ENCODE peak calls at places on chromosome 1, in eight cellular contexts. One of them, this sample, is unnamed.

GRCh38 chr1:55427576-55427975 is 212.4 kb upstream of the USP24 start:
- DNase-seq in A673: no peak
- DNase-seq in transverse colon: no peak
- DNase-seq in lung: no peak
- DNase-seq in kidney: no peak
- DNase-seq in ovary: no peak
- DNase-seq in Panc1: no peak
- DNase-seq in OCI-LY7: no peak
- DNase-seq in this sample: no peak

GRCh38 chr1:159122005-159122621 is 45.5 kb upstream of the AIM2 start:
- DNase-seq in A673: no peak
- DNase-seq in transverse colon: no peak
- DNase-seq in lung: no peak
- DNase-seq in kidney: no peak
- DNase-seq in ovary: no peak
- DNase-seq in Panc1: no peak
- DNase-seq in OCI-LY7: no peak
- DNase-seq in this sample: no peak

GRCh38 chr1:209741198-209741597 is 14.7 kb upstream of the TRAF3IP3 start:
- DNase-seq in A673: no peak
- DNase-seq in transverse colon: no peak
- DNase-seq in lung: no peak
- DNase-seq in kidney: no peak
- DNase-seq in ovary: no peak
- DNase-seq in Panc1: no peak
- DNase-seq in OCI-LY7: no peak
- DNase-seq in this sample: no peak

GRCh38 chr1:42368096-42368795 is 12.3 kb upstream of the RIMKLA start:
- DNase-seq in A673: no peak
- DNase-seq in transverse colon: no peak
- DNase-seq in lung: no peak
- DNase-seq in kidney: no peak
- DNase-seq in ovary: no peak
- DNase-seq in Panc1: no peak
- DNase-seq in OCI-LY7: no peak
- DNase-seq in this sample: no peak

GRCh38 chr1:21623411-21623961 is 45.7 kb downstream of the RAP1GAP start:
- DNase-seq in A673: no peak
- DNase-seq in transverse colon: peak; percentile 57
- DNase-seq in lung: peak; percentile 85
- DNase-seq in kidney: peak; percentile 95
- DNase-seq in ovary: peak; percentile 41
- DNase-seq in Panc1: no peak
- DNase-seq in OCI-LY7: no peak
- DNase-seq in this sample: no peak

GRCh38 chr1:179955318-179955638 is 668 bp downstream of the CEP350 start:
- DNase-seq in A673: peak; percentile 47
- DNase-seq in transverse colon: no peak
- DNase-seq in lung: no peak
- DNase-seq in kidney: no peak
- DNase-seq in ovary: no peak
- DNase-seq in Panc1: no peak
- DNase-seq in OCI-LY7: no peak
- DNase-seq in this sample: no peak

GRCh38 chr1:234589854-234590620 is 19.9 kb downstream of the IRF2BP2 start:
- DNase-seq in A673: peak; percentile 13
- DNase-seq in transverse colon: no peak
- DNase-seq in lung: no peak
- DNase-seq in kidney: no peak
- DNase-seq in ovary: no peak
- DNase-seq in Panc1: no peak
- DNase-seq in OCI-LY7: no peak
- DNase-seq in this sample: peak; percentile 39

GRCh38 chr1:205604825-205605544 is 26.8 kb downstream of the ELK4 start:
- DNase-seq in A673: no peak
- DNase-seq in transverse colon: no peak
- DNase-seq in lung: no peak
- DNase-seq in kidney: no peak
- DNase-seq in ovary: no peak
- DNase-seq in Panc1: no peak
- DNase-seq in OCI-LY7: no peak
- DNase-seq in this sample: no peak

GRCh38 chr1:143720087-143721023 is 251.4 kb downstream of the FAM72C start:
- DNase-seq in A673: peak; percentile 59
- DNase-seq in transverse colon: peak; percentile 44
- DNase-seq in lung: peak; percentile 68
- DNase-seq in kidney: peak; percentile 79
- DNase-seq in ovary: no peak
- DNase-seq in Panc1: no peak
- DNase-seq in OCI-LY7: no peak
- DNase-seq in this sample: no peak

GRCh38 chr1:67748630-67749029 is 63.6 kb downstream of the GADD45A start:
- DNase-seq in A673: peak; percentile 48
- DNase-seq in transverse colon: no peak
- DNase-seq in lung: no peak
- DNase-seq in kidney: no peak
- DNase-seq in ovary: no peak
- DNase-seq in Panc1: no peak
- DNase-seq in OCI-LY7: no peak
- DNase-seq in this sample: no peak

GRCh38 chr1:67749844-67750689 is 65.1 kb downstream of the GADD45A start:
- DNase-seq in A673: peak; percentile 71
- DNase-seq in transverse colon: no peak
- DNase-seq in lung: no peak
- DNase-seq in kidney: no peak
- DNase-seq in ovary: no peak
- DNase-seq in Panc1: no peak
- DNase-seq in OCI-LY7: no peak
- DNase-seq in this sample: no peak

GRCh38 chr1:67752306-67752705 is 67.3 kb downstream of the GADD45A start:
- DNase-seq in A673: no peak
- DNase-seq in transverse colon: no peak
- DNase-seq in lung: no peak
- DNase-seq in kidney: no peak
- DNase-seq in ovary: no peak
- DNase-seq in Panc1: no peak
- DNase-seq in OCI-LY7: no peak
- DNase-seq in this sample: no peak

GRCh38 chr1:67749263-67749843 is 64.4 kb downstream of the GADD45A start:
- DNase-seq in A673: no peak
- DNase-seq in transverse colon: peak; percentile 55
- DNase-seq in lung: no peak
- DNase-seq in kidney: no peak
- DNase-seq in ovary: no peak
- DNase-seq in Panc1: no peak
- DNase-seq in OCI-LY7: no peak
- DNase-seq in this sample: no peak

DNA sequence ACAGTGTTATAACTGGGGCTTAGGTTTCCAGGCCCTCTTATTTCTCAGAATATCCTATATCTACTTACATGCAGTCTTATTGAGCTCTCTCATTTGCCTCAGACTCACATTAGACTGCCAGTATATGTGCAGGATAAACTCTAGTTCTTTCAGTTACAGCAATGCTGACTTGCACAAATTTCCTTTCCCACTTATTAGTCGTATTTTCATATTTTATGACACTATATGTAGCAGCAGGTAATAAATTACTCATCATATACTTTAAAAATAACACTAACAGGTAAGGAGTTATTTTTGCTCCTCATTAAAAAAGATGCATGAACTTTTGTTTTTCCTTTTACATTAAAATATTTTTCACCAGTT is 65.7 kb downstream of the GADD45A start:
- DNase-seq in A673: no peak
- DNase-seq in transverse colon: no peak
- DNase-seq in lung: no peak
- DNase-seq in kidney: no peak
- DNase-seq in ovary: no peak
- DNase-seq in Panc1: no peak
- DNase-seq in OCI-LY7: no peak
- DNase-seq in this sample: no peak
- H3K4me3 ChIP-seq in A673: no peak overlapping the region
- H3K4me3 ChIP-seq in transverse colon: no peak overlapping the region
- H3K4me3 ChIP-seq in lung: no peak overlapping the region
- H3K4me3 ChIP-seq in kidney: no peak overlapping the region
- H3K4me3 ChIP-seq in ovary: no peak overlapping the region
- H3K4me3 ChIP-seq in Panc1: no peak overlapping the region
- H3K4me3 ChIP-seq in OCI-LY7: no peak overlapping the region
- H3K4me3 ChIP-seq in this sample: no peak overlapping the region

DNA sequence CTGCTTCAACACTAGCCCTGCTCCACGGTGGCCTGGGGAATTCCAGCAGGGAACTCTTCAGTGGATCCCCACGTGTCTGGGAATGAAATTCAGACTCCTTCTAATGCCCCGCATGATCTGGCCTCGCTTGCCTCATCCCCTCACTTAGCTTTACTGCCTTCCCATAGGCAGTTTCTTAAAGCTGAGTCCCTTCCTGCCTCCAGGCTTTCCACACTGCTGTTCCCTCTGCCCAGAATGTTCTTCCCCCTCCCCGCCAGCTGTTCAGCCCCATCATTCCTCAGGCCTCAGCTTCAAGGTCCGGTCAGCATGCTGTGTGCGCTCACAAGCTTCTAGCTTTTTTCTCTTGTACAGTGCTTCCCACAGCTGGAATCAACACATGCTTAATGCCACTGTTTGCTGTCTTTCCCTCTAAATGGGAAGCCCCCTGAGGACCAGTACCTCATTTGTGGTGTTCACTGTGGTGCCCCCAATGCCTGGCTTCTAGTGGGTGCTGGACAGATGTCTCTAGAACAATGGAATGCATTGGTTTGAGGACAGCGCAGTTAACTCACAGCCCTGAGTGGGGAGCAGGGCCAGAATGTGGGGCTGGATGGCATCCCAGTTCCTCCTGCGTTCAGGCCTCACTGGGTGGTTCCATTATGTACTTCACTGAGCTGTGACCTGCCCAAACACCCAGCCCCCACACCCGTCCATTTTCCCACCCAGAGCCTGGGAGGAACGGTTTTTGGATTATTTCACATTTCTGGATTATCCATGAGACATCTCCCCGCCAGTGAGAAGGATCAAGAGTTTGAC is 55.0 kb upstream of the WASF2 start:
- DNase-seq in A673: no peak
- DNase-seq in transverse colon: peak; percentile 51
- DNase-seq in lung: no peak
- DNase-seq in kidney: no peak
- DNase-seq in ovary: peak; percentile 70
- DNase-seq in Panc1: no peak
- DNase-seq in OCI-LY7: no peak
- DNase-seq in this sample: peak; percentile 75
- TF ChIP-seq CTCF in A673: no peak
- TF ChIP-seq CTCF in transverse colon: no peak
- TF ChIP-seq CTCF in lung: no peak
- TF ChIP-seq CTCF in kidney: no peak
- TF ChIP-seq CTCF in ovary: no peak
- TF ChIP-seq CTCF in Panc1: no peak
- TF ChIP-seq CTCF in OCI-LY7: no peak
- TF ChIP-seq CTCF in this sample: no peak

GRCh38 chr1:150661156-150661555 is 31.7 kb upstream of the ENSA start:
- DNase-seq in A673: no peak
- DNase-seq in transverse colon: no peak
- DNase-seq in lung: no peak
- DNase-seq in kidney: no peak
- DNase-seq in ovary: no peak
- DNase-seq in Panc1: no peak
- DNase-seq in OCI-LY7: no peak
- DNase-seq in this sample: no peak
- H3K4me1 ChIP-seq in A673: no peaks in the 10 kb centered on the region
- H3K4me1 ChIP-seq in transverse colon: peaks cover 3% of the 10 kb centered on the region
- H3K4me1 ChIP-seq in lung: no peaks in the 10 kb centered on the region
- H3K4me1 ChIP-seq in kidney: no peaks in the 10 kb centered on the region
- H3K4me1 ChIP-seq in ovary: no peaks in the 10 kb centered on the region
- H3K4me1 ChIP-seq in Panc1: no peaks in the 10 kb centered on the region
- H3K4me1 ChIP-seq in OCI-LY7: no peaks in the 10 kb centered on the region
- H3K4me1 ChIP-seq in this sample: no peaks in the 10 kb centered on the region

DNA sequence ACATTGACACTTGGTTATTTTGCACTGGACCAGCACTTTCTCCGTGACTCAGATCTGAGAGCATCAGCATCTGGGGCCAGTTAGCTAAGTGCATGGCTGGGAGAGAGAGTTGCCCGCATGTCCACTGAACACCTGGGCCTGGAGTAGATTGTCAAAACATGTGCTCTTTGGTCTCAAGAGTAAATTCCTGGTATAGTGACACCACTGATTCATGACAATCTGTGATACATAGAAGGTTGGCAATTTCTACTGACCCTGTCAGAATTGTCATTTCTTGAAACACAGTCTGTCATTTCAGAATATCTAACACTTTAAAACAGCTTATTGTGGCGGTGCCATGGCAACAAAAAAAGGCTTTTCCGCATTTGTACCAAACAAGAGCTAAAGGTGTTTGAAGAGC is 186.4 kb upstream of the FAM78B start:
- DNase-seq in A673: no peak
- DNase-seq in transverse colon: no peak
- DNase-seq in lung: no peak
- DNase-seq in kidney: no peak
- DNase-seq in ovary: no peak
- DNase-seq in Panc1: no peak
- DNase-seq in OCI-LY7: no peak
- DNase-seq in this sample: no peak
- H3K4me3 ChIP-seq in A673: no peak overlapping the region
- H3K4me3 ChIP-seq in transverse colon: no peak overlapping the region
- H3K4me3 ChIP-seq in lung: no peak overlapping the region
- H3K4me3 ChIP-seq in kidney: no peak overlapping the region
- H3K4me3 ChIP-seq in ovary: no peak overlapping the region
- H3K4me3 ChIP-seq in Panc1: no peak overlapping the region
- H3K4me3 ChIP-seq in OCI-LY7: no peak overlapping the region
- H3K4me3 ChIP-seq in this sample: no peak overlapping the region

DNA sequence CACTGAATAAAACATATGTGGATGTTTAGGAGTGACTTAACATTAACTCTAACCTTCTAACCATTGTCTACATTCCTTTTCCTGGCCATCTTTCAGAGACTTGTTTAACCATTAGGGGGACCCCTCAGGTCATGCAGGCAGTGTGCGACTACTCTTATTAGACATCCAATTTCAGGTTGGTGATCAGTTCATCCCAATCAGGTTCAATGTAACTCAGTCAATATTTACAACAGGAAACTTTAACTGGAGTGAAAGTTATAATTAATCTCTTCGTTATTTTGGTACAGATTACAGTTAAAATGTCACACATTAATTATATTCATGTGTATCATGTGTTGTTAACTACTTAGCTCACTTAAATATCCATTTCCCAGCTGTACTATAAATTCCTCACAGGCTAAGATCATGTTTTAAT is 68.8 kb upstream of the RGS1 start:
- DNase-seq in A673: peak; percentile 75
- DNase-seq in transverse colon: no peak
- DNase-seq in lung: no peak
- DNase-seq in kidney: no peak
- DNase-seq in ovary: no peak
- DNase-seq in Panc1: no peak
- DNase-seq in OCI-LY7: peak; percentile 60
- DNase-seq in this sample: no peak
- TF ChIP-seq CTCF in A673: peak; percentile 60
- TF ChIP-seq CTCF in transverse colon: no peak
- TF ChIP-seq CTCF in lung: no peak
- TF ChIP-seq CTCF in kidney: no peak
- TF ChIP-seq CTCF in ovary: no peak
- TF ChIP-seq CTCF in Panc1: peak; percentile 19
- TF ChIP-seq CTCF in OCI-LY7: peak; percentile 80
- TF ChIP-seq CTCF in this sample: peak; percentile 33

GRCh38 chr1:181522864-181523263 is 39.5 kb downstream of the CACNA1E start:
- DNase-seq in A673: no peak
- DNase-seq in transverse colon: no peak
- DNase-seq in lung: no peak
- DNase-seq in kidney: no peak
- DNase-seq in ovary: no peak
- DNase-seq in Panc1: no peak
- DNase-seq in OCI-LY7: no peak
- DNase-seq in this sample: no peak

GRCh38 chr1:181525104-181525721 is 41.9 kb downstream of the CACNA1E start:
- DNase-seq in A673: no peak
- DNase-seq in transverse colon: no peak
- DNase-seq in lung: no peak
- DNase-seq in kidney: no peak
- DNase-seq in ovary: no peak
- DNase-seq in Panc1: no peak
- DNase-seq in OCI-LY7: no peak
- DNase-seq in this sample: no peak
- H3K4me1 ChIP-seq in A673: no peaks in the 10 kb centered on the region
- H3K4me1 ChIP-seq in transverse colon: no peaks in the 10 kb centered on the region
- H3K4me1 ChIP-seq in lung: no peaks in the 10 kb centered on the region
- H3K4me1 ChIP-seq in kidney: no peaks in the 10 kb centered on the region
- H3K4me1 ChIP-seq in ovary: no peaks in the 10 kb centered on the region
- H3K4me1 ChIP-seq in Panc1: no peaks in the 10 kb centered on the region
- H3K4me1 ChIP-seq in OCI-LY7: no peaks in the 10 kb centered on the region
- H3K4me1 ChIP-seq in this sample: no peaks in the 10 kb centered on the region